ENCODE peak calls at places on chromosomes 1 and 21, in four cellular contexts. V is WTC11, P is HepG2, A is GM12878. I is an unnamed sample.

GRCh38 chr1:170145691-170146676 is at the start of gene NTMT2:
- DNase-seq in V (peak; percentile 63), P (peak; percentile 1), A (no peak), I (no peak)

GRCh38 chr1:215637041-215637573 is 70.0 kb downstream of the KCTD3 start:
- DNase-seq in V (no peak), P (peak; percentile 41), A (no peak), I (no peak)

GRCh38 chr1:223837206-223837605 is 8.5 kb downstream of the TP53BP2 start:
- DNase-seq in V (no peak), P (no peak), A (no peak), I (no peak)

GRCh38 chr1:200885564-200886402 is 8.9 kb upstream of the INAVA start:
- DNase-seq in V (no peak), P (no peak), A (no peak), I (no peak)

GRCh38 chr1:30009720-30010119 is 713.7 kb downstream of the MATN1 start:
- DNase-seq in V (no peak), P (no peak), A (no peak), I (no peak)

GRCh38 chr1:167631987-167632680 is 2.1 kb downstream of the RCSD1 start:
- DNase-seq in V (no peak), P (no peak), A (no peak), I (no peak)

GRCh38 chr1:165787741-165788140 is 19.1 kb upstream of the TMCO1 start:
- DNase-seq in V (no peak), P (no peak), A (no peak), I (no peak)

GRCh38 chr21:37463083-37463780 is 96.7 kb downstream of the DYRK1A start:
- DNase-seq in V (no peak), P (peak; percentile 32), A (peak; percentile 12), I (peak; percentile 48)

GRCh38 chr1:184075040-184076029 is 23.8 kb downstream of the TSEN15 start:
- DNase-seq in V (no peak), P (peak; percentile 57), A (no peak), I (peak; percentile 39)

GRCh38 chr1:42737257-42737656 is 2.8 kb downstream of the CLDN19 start:
- DNase-seq in V (no peak), P (no peak), A (peak; percentile 25), I (no peak)

GRCh38 chr1:235408503-235408960 is 41.3 kb downstream of the TBCE start:
- DNase-seq in V (no peak), P (peak; percentile 80), A (no peak), I (peak; percentile 29)

DNA sequence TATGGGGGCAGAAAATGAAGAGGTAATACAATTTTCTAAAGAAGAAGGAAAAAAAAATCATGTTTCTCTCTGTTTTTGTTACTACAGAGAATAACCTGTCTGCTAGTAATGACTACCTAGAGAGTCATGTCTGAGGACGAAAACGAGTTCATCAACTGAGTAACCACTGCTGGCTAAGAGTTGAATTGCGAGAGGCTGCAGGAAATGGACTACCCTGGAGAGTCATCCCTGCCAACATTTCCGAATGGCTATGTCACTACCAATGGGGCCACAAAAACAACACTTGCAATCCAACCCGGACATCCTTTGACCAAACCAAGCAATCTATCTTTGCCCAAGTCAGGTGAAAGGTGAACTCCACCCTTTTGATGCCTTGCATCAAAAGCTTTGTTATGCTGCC is 120.6 kb downstream of the FCRL5 start:
- DNase-seq in V (no peak), P (no peak), A (no peak), I (no peak)
- TF ChIP-seq ETV6 in V (no peak), P (no peak), A (no peak), I (no peak)

DNA sequence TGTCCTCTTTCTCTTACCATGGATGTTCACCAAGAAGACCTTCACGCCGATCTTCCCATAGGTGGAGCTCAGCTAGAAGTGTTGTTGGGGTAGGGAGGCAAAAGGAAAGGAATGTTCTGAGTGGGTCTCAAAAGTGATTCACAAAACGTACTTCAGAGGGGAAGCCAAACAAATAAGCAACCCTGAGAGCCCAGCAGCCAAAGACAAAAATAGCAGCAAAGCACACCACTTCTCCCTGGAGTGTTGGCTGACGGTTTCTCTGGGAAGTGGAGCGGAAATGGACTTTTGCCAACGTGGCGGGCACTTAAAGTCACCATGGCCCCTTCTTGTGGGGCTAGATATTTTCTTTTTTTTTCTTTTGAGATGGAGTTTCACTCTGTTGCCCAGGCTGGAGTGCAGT is 23.1 kb downstream of the SLC26A9 start:
- DNase-seq in V (no peak), P (no peak), A (no peak), I (no peak)
- TF ChIP-seq ETV6 in V (no peak), P (no peak), A (no peak), I (no peak)

GRCh38 chr1:10530281-10530740 is 55.6 kb downstream of the PEX14 start:
- DNase-seq in V (peak; percentile 87), P (no peak), A (no peak), I (no peak)
- TF ChIP-seq ETV6 in V (peak; percentile 45), P (no peak), A (no peak), I (no peak)

GRCh38 chr1:92623187-92623778 is 136.6 kb upstream of the GFI1 start:
- DNase-seq in V (no peak), P (peak; percentile 10), A (no peak), I (peak; percentile 14)
- TF ChIP-seq ETV6 in V (no peak), P (no peak), A (no peak), I (no peak)

DNA sequence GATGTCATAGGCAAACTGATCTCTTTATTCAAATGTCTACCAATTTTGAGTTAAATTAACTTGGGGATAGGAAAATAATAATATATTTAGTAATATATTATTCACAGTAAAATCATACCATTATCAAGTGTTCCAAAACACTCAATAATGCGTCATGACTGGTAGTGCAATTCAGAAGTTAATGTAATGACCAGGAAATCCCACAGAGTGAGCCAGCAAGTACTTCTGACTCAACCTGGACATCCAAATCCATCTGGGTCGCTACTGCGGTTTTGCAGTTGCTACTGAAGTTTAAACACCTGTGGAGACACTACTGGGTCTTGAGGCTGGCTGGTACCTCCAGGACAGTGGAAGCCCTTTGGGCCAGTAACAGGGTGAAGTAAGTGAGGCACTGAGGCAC is 44.8 kb downstream of the DPYD start:
- DNase-seq in V (no peak), P (no peak), A (no peak), I (no peak)
- TF ChIP-seq ETV6 in V (no peak), P (no peak), A (no peak), I (no peak)

DNA sequence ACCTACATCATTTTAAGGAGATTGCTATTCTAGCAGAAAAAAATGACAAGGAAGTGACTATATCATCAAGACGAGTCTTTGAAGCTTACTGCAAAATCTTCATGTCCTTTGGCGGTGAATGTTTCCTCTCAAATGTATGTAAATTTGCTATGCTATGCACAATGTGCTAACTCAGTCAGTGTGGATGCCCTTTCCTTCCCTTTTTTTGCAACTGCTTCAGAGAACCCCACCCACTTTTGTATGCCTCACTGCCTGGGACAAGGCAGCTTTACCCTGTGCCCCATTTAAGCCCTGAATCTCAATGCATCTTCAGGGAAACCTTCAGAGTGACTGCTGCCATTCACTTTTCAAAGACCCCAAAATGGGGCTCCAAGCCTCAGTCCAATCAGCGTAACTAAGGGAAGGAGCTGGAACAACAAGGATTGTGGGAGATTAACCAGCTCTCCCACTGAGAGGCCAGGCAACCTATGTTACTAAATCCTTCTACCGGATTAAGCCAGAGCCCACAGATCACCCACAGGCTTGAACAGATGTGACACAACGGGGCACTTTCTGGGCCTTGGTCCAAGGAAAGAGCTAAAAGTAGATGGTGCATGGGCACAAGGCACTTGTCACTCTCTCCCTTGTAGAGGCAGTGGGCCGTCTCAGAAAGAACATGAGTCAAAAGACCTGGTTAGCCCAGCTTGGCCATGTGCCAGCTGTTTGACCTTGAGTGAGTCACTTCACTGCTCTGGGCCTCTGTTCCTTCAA is 154.4 kb downstream of the PLPP3 start:
- DNase-seq in V (no peak), P (peak; percentile 76), A (no peak), I (peak; percentile 39)
- TF ChIP-seq ETV6 in V (no peak), P (no peak), A (no peak), I (no peak)

GRCh38 chr1:228920791-228921190 is 185.5 kb downstream of the RHOU start:
- DNase-seq in V (no peak), P (no peak), A (no peak), I (no peak)
- TF ChIP-seq ETV6 in V (no peak), P (no peak), A (no peak), I (no peak)

DNA sequence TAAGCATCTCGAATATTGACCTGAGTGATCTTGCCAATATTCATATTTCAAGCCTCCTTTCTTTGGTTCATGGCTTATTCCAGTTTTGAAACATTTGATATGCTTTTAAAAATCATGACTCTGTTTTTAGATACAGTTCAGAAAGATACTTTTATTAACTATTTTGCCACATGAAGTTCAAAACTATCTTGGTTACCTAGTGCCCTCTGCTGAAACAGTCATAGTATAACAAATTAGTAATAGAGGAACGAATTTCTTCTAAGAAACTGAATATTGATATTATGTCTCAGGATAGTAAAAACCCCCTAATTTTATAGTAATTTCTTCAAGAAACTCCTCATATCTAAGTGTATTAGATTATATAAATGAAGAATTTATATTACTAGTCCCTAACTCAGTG is 52.6 kb upstream of the RC3H1 start:
- DNase-seq in V (no peak), P (no peak), A (no peak), I (peak; percentile 30)
- TF ChIP-seq ETV6 in V (no peak), P (no peak), A (no peak), I (no peak)

I was measured in K562.